ENCODE peak calls at places on chromosome 1, in six cellular contexts. Y is HL-60; X is AG09309; V is activated CD8-positive, alpha-beta T cell treated with anti-CD3 and anti-CD28 coated beads for 36 hours; F is psoas muscle; T is chondrocyte. R is an unnamed sample.

GRCh38 chr1:231940721-231941120 is 314.1 kb downstream of the DISC1 start:
- DNase-seq in Y (no peak), X (no peak), V (no peak), F (no peak), T (no peak), R (no peak)

GRCh38 chr1:74522143-74522542 is 9.7 kb upstream of the LRRC53 start:
- DNase-seq in Y (no peak), X (no peak), V (no peak), F (no peak), T (no peak), R (no peak)

GRCh38 chr1:192224386-192224785 is 66.1 kb downstream of the RGS18 start:
- DNase-seq in Y (no peak), X (no peak), V (no peak), F (no peak), T (no peak), R (no peak)

GRCh38 chr1:151009674-151010345 is 1.6 kb downstream of the PRUNE1 start:
- DNase-seq in Y (no peak), X (no peak), V (no peak), F (no peak), T (no peak), R (no peak)

GRCh38 chr1:84492726-84493125 is 13.5 kb upstream of the SPATA1 start:
- DNase-seq in Y (no peak), X (no peak), V (no peak), F (no peak), T (no peak), R (no peak)

GRCh38 chr1:23200885-23201284 is 16.4 kb downstream of the HTR1D start:
- DNase-seq in Y (no peak), X (no peak), V (no peak), F (no peak), T (no peak), R (no peak)

GRCh38 chr1:209257021-209257420 is 326.5 kb upstream of the CAMK1G start:
- DNase-seq in Y (no peak), X (no peak), V (no peak), F (no peak), T (no peak), R (no peak)

GRCh38 chr1:34787461-34788420 is 5.1 kb upstream of the GJA4 start:
- DNase-seq in Y (peak; percentile 9), X (no peak), V (peak; percentile 33), F (no peak), T (no peak), R (no peak)

GRCh38 chr1:97094257-97094972 is 372.8 kb downstream of the PTBP2 start:
- DNase-seq in Y (no peak), X (peak; percentile 85), V (no peak), F (no peak), T (no peak), R (peak; percentile 38)

GRCh38 chr1:52288286-52288685 is 77.7 kb downstream of the CC2D1B start:
- DNase-seq in Y (no peak), X (no peak), V (no peak), F (no peak), T (no peak), R (no peak)

GRCh38 chr1:75133754-75134655 is at the start of gene LHX8:
- DNase-seq in Y (no peak), X (no peak), V (no peak), F (no peak), T (no peak), R (peak; percentile 94)

GRCh38 chr1:207279683-207280082 is 41.8 kb upstream of the CD55 start:
- DNase-seq in Y (no peak), X (no peak), V (no peak), F (no peak), T (no peak), R (no peak)

GRCh38 chr1:35807614-35808375 is at the start of gene AGO4:
- DNase-seq in Y (peak; percentile 21), X (no peak), V (peak; percentile 42), F (peak; percentile 81), T (no peak), R (no peak)

GRCh38 chr1:184507604-184508289 is 120.9 kb downstream of the C1orf21 start:
- DNase-seq in Y (no peak), X (no peak), V (no peak), F (no peak), T (no peak), R (no peak)

GRCh38 chr1:99181892-99182291 is 82.4 kb upstream of the PLPPR4 start:
- DNase-seq in Y (no peak), X (no peak), V (no peak), F (no peak), T (no peak), R (no peak)

GRCh38 chr1:175690926-175691325 is 52.5 kb downstream of the TNR start:
- DNase-seq in Y (no peak), X (no peak), V (no peak), F (no peak), T (no peak), R (no peak)

GRCh38 chr1:111551623-111552470 is 48.4 kb upstream of the ADORA3 start:
- DNase-seq in Y (no peak), X (no peak), V (no peak), F (no peak), T (no peak), R (no peak)

GRCh38 chr1:38489844-38490270 is 369.7 kb downstream of the RRAGC start:
- DNase-seq in Y (peak; percentile 31), X (no peak), V (peak; percentile 73), F (no peak), T (no peak), R (no peak)

GRCh38 chr1:151716771-151717631 is at the start of gene CELF3:
- DNase-seq in Y (no peak), X (no peak), V (peak; percentile 24), F (no peak), T (no peak), R (no peak)

GRCh38 chr1:189782280-189782679 is 695.4 kb downstream of the BRINP3 start:
- DNase-seq in Y (no peak), X (no peak), V (no peak), F (no peak), T (no peak), R (no peak)

GRCh38 chr1:36728846-36729245 is 246.1 kb upstream of the CSF3R start:
- DNase-seq in Y (no peak), X (no peak), V (no peak), F (no peak), T (no peak), R (no peak)

GRCh38 chr1:8989821-8990220 is 36.4 kb downstream of the SLC2A7 start:
- DNase-seq in Y (no peak), X (no peak), V (peak; percentile 55), F (no peak), T (no peak), R (no peak)

GRCh38 chr1:175824079-175824478 is 80.7 kb upstream of the TNR start:
- DNase-seq in Y (no peak), X (no peak), V (peak; percentile 58), F (no peak), T (no peak), R (no peak)

GRCh38 chr1:1826356-1827088 is 48.3 kb upstream of the NADK start:
- DNase-seq in Y (no peak), X (no peak), V (no peak), F (no peak), T (no peak), R (no peak)

GRCh38 chr1:12621346-12622320 is 3.6 kb upstream of the DHRS3 start:
- DNase-seq in Y (no peak), X (no peak), V (no peak), F (no peak), T (no peak), R (no peak)

GRCh38 chr1:112544011-112544688 is 35.4 kb downstream of the WNT2B start:
- DNase-seq in Y (no peak), X (peak; percentile 84), V (no peak), F (no peak), T (no peak), R (peak; percentile 60)

GRCh38 chr1:146034976-146035469 is 13.5 kb upstream of the HJV start:
- DNase-seq in Y (peak; percentile 32), X (no peak), V (no peak), F (peak; percentile 33), T (no peak), R (no peak)

GRCh38 chr1:156385534-156386031 is 16.6 kb downstream of the RHBG start:
- DNase-seq in Y (peak; percentile 68), X (peak; percentile 21), V (peak; percentile 86), F (peak; percentile 72), T (peak; percentile 50), R (no peak)

GRCh38 chr1:178725603-178726517 is 816 bp downstream of the RALGPS2 start:
- DNase-seq in Y (peak; percentile 87), X (peak; percentile 46), V (peak; percentile 80), F (peak; percentile 66), T (no peak), R (peak; percentile 48)
- TF ChIP-seq CTCF in Y (no peak), X (no peak), V (no peak), F (no peak), T (peak; percentile 59), R (peak; percentile 11)

GRCh38 chr1:3065797-3066196 is 3.2 kb upstream of the PRDM16 start:
- DNase-seq in Y (no peak), X (no peak), V (no peak), F (no peak), T (no peak), R (no peak)

GRCh38 chr1:3066826-3067225 is 2.2 kb upstream of the PRDM16 start:
- DNase-seq in Y (no peak), X (no peak), V (no peak), F (no peak), T (peak; percentile 86), R (no peak)

GRCh38 chr1:3065396-3065795 is 3.6 kb upstream of the PRDM16 start:
- DNase-seq in Y (no peak), X (no peak), V (no peak), F (no peak), T (peak; percentile 65), R (no peak)

GRCh38 chr1:3067301-3067670 is 1.7 kb upstream of the PRDM16 start:
- DNase-seq in Y (no peak), X (no peak), V (no peak), F (peak; percentile 49), T (no peak), R (no peak)

GRCh38 chr1:3066250-3066711 is 2.7 kb upstream of the PRDM16 start:
- DNase-seq in Y (no peak), X (no peak), V (no peak), F (peak; percentile 36), T (peak; percentile 91), R (no peak)
- TF ChIP-seq CTCF in Y (no peak), X (no peak), V (no peak), F (peak; percentile 38), T (peak; percentile 64), R (no peak)

DNA sequence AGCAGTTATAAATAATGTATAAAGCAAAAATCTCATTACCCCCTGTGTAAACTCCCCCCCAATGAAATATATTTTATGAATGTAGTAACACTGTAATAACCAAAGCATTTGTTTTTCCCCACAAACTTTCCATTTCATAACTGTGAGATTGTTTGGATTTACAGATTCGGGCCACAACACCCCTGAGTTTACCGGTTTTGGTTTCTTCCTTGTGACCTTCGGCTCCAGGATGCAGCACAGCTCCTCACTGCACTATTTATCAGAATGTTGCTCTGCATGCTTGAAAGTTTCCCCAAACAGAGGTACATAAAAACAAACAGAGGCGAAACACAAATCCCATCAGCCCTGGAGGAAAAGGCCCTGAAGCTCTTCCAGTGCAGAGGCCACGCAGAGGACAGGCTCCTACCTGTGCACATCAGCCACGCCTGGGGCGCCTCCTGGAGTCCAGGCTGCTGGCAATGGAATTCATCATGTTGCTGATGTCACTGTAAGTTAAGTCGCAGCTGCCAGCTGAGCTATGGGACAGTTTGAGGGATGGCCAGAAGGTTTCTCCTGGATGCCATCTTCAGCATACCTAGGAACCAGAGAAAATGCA is 122.0 kb downstream of the LMO4 start:
- DNase-seq in Y (no peak), X (no peak), V (peak; percentile 33), F (no peak), T (no peak), R (no peak)
- TF ChIP-seq CTCF in Y (no peak), X (no peak), V (no peak), F (no peak), T (no peak), R (no peak)

GRCh38 chr1:68570859-68571258 is 74.0 kb upstream of the DEPDC1 start:
- DNase-seq in Y (no peak), X (no peak), V (no peak), F (no peak), T (no peak), R (no peak)
- TF ChIP-seq CTCF in Y (no peak), X (no peak), V (no peak), F (no peak), T (peak; percentile 62), R (no peak)